ENCODE peak calls at places on chromosomes 16 and 17, in six cellular contexts. P is thyroid gland; K is CD8-positive, alpha-beta memory T cell; Y is NCI-H1105; S is activated CD4-positive, alpha-beta T cell treated with anti-CD3 and anti-CD28 coated beads for 24 hours; N is astrocyte of the cerebellum. W is an unnamed sample.

GRCh38 chr17:33106525-33107162 is 115.0 kb downstream of the SPACA3 start:
- DNase-seq in P (no peak), K (no peak), Y (no peak), S (no peak), N (no peak), W (no peak)

GRCh38 chr17:8044819-8045810 is 6.3 kb downstream of the ALOX15B start:
- DNase-seq in P (no peak), K (no peak), Y (no peak), S (no peak), N (no peak), W (no peak)

GRCh38 chr17:63124536-63124935 is 158.5 kb downstream of the TANC2 start:
- DNase-seq in P (no peak), K (no peak), Y (no peak), S (no peak), N (no peak), W (no peak)

GRCh38 chr16:58692450-58692849 is 7.9 kb upstream of the SLC38A7 start:
- DNase-seq in P (no peak), K (no peak), Y (no peak), S (no peak), N (no peak), W (no peak)

GRCh38 chr17:34201225-34201624 is 53.9 kb upstream of the CCL2 start:
- DNase-seq in P (no peak), K (no peak), Y (no peak), S (no peak), N (no peak), W (no peak)

GRCh38 chr16:56343661-56344517 is 81.5 kb downstream of the AMFR start:
- DNase-seq in P (no peak), K (no peak), Y (no peak), S (no peak), N (no peak), W (no peak)

GRCh38 chr16:1159973-1160772 is 7.3 kb downstream of the CACNA1H start:
- DNase-seq in P (peak), K (no peak), Y (peak), S (no peak), N (no peak), W (no peak)

GRCh38 chr16:48041861-48042435 is 113.8 kb downstream of the ABCC12 start:
- DNase-seq in P (no peak), K (no peak), Y (peak), S (no peak), N (no peak), W (no peak)

GRCh38 chr17:7419833-7420610 is at the start of gene SPEM1:
- DNase-seq in P (no peak), K (no peak), Y (no peak), S (no peak), N (no peak), W (no peak)

GRCh38 chr17:38442548-38442947 is 14.3 kb downstream of the ARHGAP23 start:
- DNase-seq in P (no peak), K (no peak), Y (no peak), S (no peak), N (no peak), W (no peak)

GRCh38 chr16:18800674-18801196 is 614 bp downstream of the ARL6IP1 start:
- DNase-seq in P (peak), K (no peak), Y (no peak), S (no peak), N (no peak), W (no peak)

GRCh38 chr17:82412535-82413520 is 5.3 kb upstream of the HEXD start:
- DNase-seq in P (no peak), K (no peak), Y (peak), S (no peak), N (no peak), W (no peak)

GRCh38 chr17:51083976-51084375 is 36.7 kb downstream of the SPAG9 start:
- DNase-seq in P (no peak), K (no peak), Y (no peak), S (no peak), N (no peak), W (no peak)